ENCODE peak calls at places on chromosome 12, in seven cellular contexts. One of them, this sample, is unnamed.

GRCh38 chr12:117518594-117519270 is 157.3 kb upstream of the NOS1 start:
- DNase-seq in HTR-8/SVneo: no peak
- DNase-seq in cardiac fibroblast: no peak
- DNase-seq in hippocampal formation: no peak
- DNase-seq in NCI-H187 treated with DMSO at 0.1 percent for 48 hours: no peak
- DNase-seq in DMS53: no peak
- DNase-seq in left colon: peak
- DNase-seq in this sample: no peak

GRCh38 chr12:65505321-65506121 is 227.0 kb downstream of the MSRB3 start:
- DNase-seq in left colon: no peak
- DNase-seq in NCI-H187 treated with DMSO at 0.1 percent for 48 hours: no peak
- DNase-seq in cardiac fibroblast: no peak
- DNase-seq in HTR-8/SVneo: no peak
- DNase-seq in DMS53: peak
- DNase-seq in hippocampal formation: no peak
- DNase-seq in this sample: no peak

GRCh38 chr12:49789992-49790391 is 38.2 kb downstream of the NCKAP5L start:
- DNase-seq in NCI-H187 treated with DMSO at 0.1 percent for 48 hours: no peak
- DNase-seq in hippocampal formation: no peak
- DNase-seq in HTR-8/SVneo: no peak
- DNase-seq in DMS53: peak
- DNase-seq in cardiac fibroblast: no peak
- DNase-seq in left colon: no peak
- DNase-seq in this sample: no peak

GRCh38 chr12:18476866-18477265 is 215.5 kb downstream of the PIK3C2G start:
- DNase-seq in NCI-H187 treated with DMSO at 0.1 percent for 48 hours: no peak
- DNase-seq in left colon: no peak
- DNase-seq in DMS53: no peak
- DNase-seq in cardiac fibroblast: no peak
- DNase-seq in HTR-8/SVneo: no peak
- DNase-seq in hippocampal formation: no peak
- DNase-seq in this sample: no peak

GRCh38 chr12:8665729-8666128 is 3.1 kb upstream of the MFAP5 start:
- DNase-seq in left colon: no peak
- DNase-seq in NCI-H187 treated with DMSO at 0.1 percent for 48 hours: no peak
- DNase-seq in cardiac fibroblast: no peak
- DNase-seq in hippocampal formation: no peak
- DNase-seq in HTR-8/SVneo: no peak
- DNase-seq in DMS53: no peak
- DNase-seq in this sample: no peak

GRCh38 chr12:132204064-132204821 is 60.0 kb downstream of the NOC4L start:
- DNase-seq in hippocampal formation: no peak
- DNase-seq in cardiac fibroblast: no peak
- DNase-seq in left colon: no peak
- DNase-seq in NCI-H187 treated with DMSO at 0.1 percent for 48 hours: no peak
- DNase-seq in HTR-8/SVneo: no peak
- DNase-seq in DMS53: no peak
- DNase-seq in this sample: no peak

GRCh38 chr12:123076604-123077297 is 74.1 kb downstream of the PITPNM2 start:
- DNase-seq in DMS53: peak
- DNase-seq in hippocampal formation: no peak
- DNase-seq in HTR-8/SVneo: no peak
- DNase-seq in cardiac fibroblast: no peak
- DNase-seq in left colon: no peak
- DNase-seq in NCI-H187 treated with DMSO at 0.1 percent for 48 hours: no peak
- DNase-seq in this sample: no peak

GRCh38 chr12:58104443-58104842 is 163.1 kb downstream of the ATP23 start:
- DNase-seq in NCI-H187 treated with DMSO at 0.1 percent for 48 hours: no peak
- DNase-seq in hippocampal formation: no peak
- DNase-seq in HTR-8/SVneo: no peak
- DNase-seq in left colon: no peak
- DNase-seq in DMS53: no peak
- DNase-seq in cardiac fibroblast: no peak
- DNase-seq in this sample: no peak

GRCh38 chr12:12195516-12195915 is 71.3 kb downstream of the LRP6 start:
- DNase-seq in left colon: no peak
- DNase-seq in HTR-8/SVneo: no peak
- DNase-seq in NCI-H187 treated with DMSO at 0.1 percent for 48 hours: no peak
- DNase-seq in DMS53: no peak
- DNase-seq in cardiac fibroblast: peak
- DNase-seq in hippocampal formation: no peak
- DNase-seq in this sample: no peak

GRCh38 chr12:69966409-69966808 is 141.4 kb downstream of the MYRFL start:
- DNase-seq in cardiac fibroblast: peak
- DNase-seq in left colon: no peak
- DNase-seq in DMS53: peak
- DNase-seq in NCI-H187 treated with DMSO at 0.1 percent for 48 hours: no peak
- DNase-seq in HTR-8/SVneo: peak
- DNase-seq in hippocampal formation: peak
- DNase-seq in this sample: no peak

GRCh38 chr12:70031046-70031445 is 206.0 kb downstream of the MYRFL start:
- DNase-seq in NCI-H187 treated with DMSO at 0.1 percent for 48 hours: no peak
- DNase-seq in left colon: no peak
- DNase-seq in HTR-8/SVneo: no peak
- DNase-seq in DMS53: no peak
- DNase-seq in cardiac fibroblast: no peak
- DNase-seq in hippocampal formation: no peak
- DNase-seq in this sample: no peak

GRCh38 chr12:50551866-50552265 is 47.1 kb downstream of the DIP2B start:
- DNase-seq in DMS53: no peak
- DNase-seq in cardiac fibroblast: no peak
- DNase-seq in NCI-H187 treated with DMSO at 0.1 percent for 48 hours: no peak
- DNase-seq in HTR-8/SVneo: no peak
- DNase-seq in hippocampal formation: no peak
- DNase-seq in left colon: no peak
- DNase-seq in this sample: no peak

GRCh38 chr12:14911131-14911530 is 25.5 kb upstream of the MGP start:
- DNase-seq in DMS53: no peak
- DNase-seq in hippocampal formation: no peak
- DNase-seq in left colon: peak
- DNase-seq in HTR-8/SVneo: no peak
- DNase-seq in NCI-H187 treated with DMSO at 0.1 percent for 48 hours: no peak
- DNase-seq in cardiac fibroblast: no peak
- DNase-seq in this sample: no peak

GRCh38 chr12:77166711-77167110 is 101.3 kb upstream of the E2F7 start:
- DNase-seq in HTR-8/SVneo: no peak
- DNase-seq in left colon: no peak
- DNase-seq in NCI-H187 treated with DMSO at 0.1 percent for 48 hours: no peak
- DNase-seq in cardiac fibroblast: peak
- DNase-seq in DMS53: no peak
- DNase-seq in hippocampal formation: no peak
- DNase-seq in this sample: no peak

GRCh38 chr12:90090929-90091651 is 382.5 kb upstream of the ATP2B1 start:
- DNase-seq in hippocampal formation: no peak
- DNase-seq in DMS53: peak
- DNase-seq in NCI-H187 treated with DMSO at 0.1 percent for 48 hours: no peak
- DNase-seq in cardiac fibroblast: peak
- DNase-seq in left colon: peak
- DNase-seq in HTR-8/SVneo: peak
- DNase-seq in this sample: no peak

GRCh38 chr12:4107436-4107878 is 166.1 kb upstream of the CCND2 start:
- DNase-seq in left colon: peak
- DNase-seq in cardiac fibroblast: peak
- DNase-seq in NCI-H187 treated with DMSO at 0.1 percent for 48 hours: no peak
- DNase-seq in hippocampal formation: no peak
- DNase-seq in DMS53: peak
- DNase-seq in HTR-8/SVneo: peak
- DNase-seq in this sample: peak

GRCh38 chr12:25051171-25051570 is 102.3 kb upstream of the BCAT1 start:
- DNase-seq in DMS53: no peak
- DNase-seq in HTR-8/SVneo: no peak
- DNase-seq in hippocampal formation: no peak
- DNase-seq in NCI-H187 treated with DMSO at 0.1 percent for 48 hours: no peak
- DNase-seq in cardiac fibroblast: no peak
- DNase-seq in left colon: no peak
- DNase-seq in this sample: no peak

GRCh38 chr12:99619389-99620158 is 28.0 kb upstream of the GARIN6 start:
- DNase-seq in left colon: no peak
- DNase-seq in DMS53: peak
- DNase-seq in NCI-H187 treated with DMSO at 0.1 percent for 48 hours: no peak
- DNase-seq in HTR-8/SVneo: no peak
- DNase-seq in hippocampal formation: no peak
- DNase-seq in cardiac fibroblast: peak
- DNase-seq in this sample: peak

GRCh38 chr12:79680051-79680450 is 10.7 kb downstream of the PAWR start:
- DNase-seq in hippocampal formation: no peak
- DNase-seq in cardiac fibroblast: no peak
- DNase-seq in left colon: no peak
- DNase-seq in DMS53: no peak
- DNase-seq in HTR-8/SVneo: no peak
- DNase-seq in NCI-H187 treated with DMSO at 0.1 percent for 48 hours: no peak
- DNase-seq in this sample: no peak

GRCh38 chr12:16006752-16007151 is 95.6 kb downstream of the DERA start:
- DNase-seq in hippocampal formation: no peak
- DNase-seq in DMS53: no peak
- DNase-seq in HTR-8/SVneo: no peak
- DNase-seq in NCI-H187 treated with DMSO at 0.1 percent for 48 hours: no peak
- DNase-seq in left colon: no peak
- DNase-seq in cardiac fibroblast: no peak
- DNase-seq in this sample: no peak

GRCh38 chr12:116882742-116883141 is 1.5 kb upstream of the HRK start:
- DNase-seq in hippocampal formation: peak
- DNase-seq in HTR-8/SVneo: no peak
- DNase-seq in left colon: no peak
- DNase-seq in cardiac fibroblast: peak
- DNase-seq in DMS53: peak
- DNase-seq in NCI-H187 treated with DMSO at 0.1 percent for 48 hours: no peak
- DNase-seq in this sample: no peak